ENCODE peak calls at places on chromosomes 11 and 22, in ten cellular contexts. S, J, G, A, X, N, O, F, Y and U are unnamed samples.

GRCh38 chr22:22128440-22128839 is 116.1 kb upstream of the VPREB1 start:
- DNase-seq in S (no peak), J (no peak), G (no peak), A (no peak), X (no peak), N (no peak), O (no peak), F (no peak), Y (no peak), U (no peak)

GRCh38 chr11:68601147-68601546 is 83.2 kb upstream of the GAL start:
- DNase-seq in S (no peak), J (no peak), G (no peak), A (no peak), X (no peak), N (no peak), O (no peak), F (no peak), Y (no peak), U (no peak)

GRCh38 chr11:43689167-43689566 is 8.6 kb downstream of the HSD17B12 start:
- DNase-seq in S (no peak), J (peak), G (no peak), A (no peak), X (no peak), N (no peak), O (no peak), F (no peak), Y (no peak), U (no peak)

GRCh38 chr11:8917157-8917820 is 6.3 kb downstream of the AKIP1 start:
- DNase-seq in S (no peak), J (no peak), G (peak), A (no peak), X (no peak), N (no peak), O (peak), F (peak), Y (peak), U (peak)

GRCh38 chr22:22877523-22878210 is 9.9 kb upstream of the IGLL5 start:
- DNase-seq in S (no peak), J (peak), G (peak), A (peak), X (peak), N (no peak), O (peak), F (peak), Y (peak), U (peak)

GRCh38 chr22:25752615-25753214 is 10.7 kb downstream of the MYO18B start:
- DNase-seq in S (no peak), J (no peak), G (no peak), A (no peak), X (no peak), N (no peak), O (no peak), F (no peak), Y (no peak), U (no peak)

GRCh38 chr11:99069831-99070444 is 49.2 kb downstream of the CNTN5 start:
- DNase-seq in S (no peak), J (no peak), G (no peak), A (no peak), X (peak), N (no peak), O (peak), F (no peak), Y (no peak), U (no peak)

GRCh38 chr22:27879923-27880322 is 39.1 kb downstream of the PITPNB start:
- DNase-seq in S (no peak), J (peak), G (no peak), A (peak), X (no peak), N (no peak), O (peak), F (no peak), Y (peak), U (peak)

GRCh38 chr22:29621761-29622526 is 18.5 kb downstream of the NF2 start:
- DNase-seq in S (no peak), J (no peak), G (no peak), A (peak), X (no peak), N (no peak), O (peak), F (no peak), Y (peak), U (peak)

GRCh38 chr11:117822522-117823033 is 2.0 kb downstream of the FXYD2 start:
- DNase-seq in S (no peak), J (no peak), G (no peak), A (no peak), X (peak), N (no peak), O (peak), F (no peak), Y (no peak), U (no peak)

GRCh38 chr11:120105576-120105975 is 32.3 kb downstream of the TRIM29 start:
- DNase-seq in S (no peak), J (no peak), G (no peak), A (no peak), X (no peak), N (no peak), O (no peak), F (no peak), Y (no peak), U (no peak)
- TF ChIP-seq POLR2A in S (no peak), J (no peak), G (no peak), A (no peak), X (no peak), N (no peak), O (no peak), F (no peak), Y (no peak), U (no peak)

GRCh38 chr22:24008022-24008283 is 2.7 kb upstream of the GSTT4 start:
- DNase-seq in S (no peak), J (no peak), G (no peak), A (no peak), X (no peak), N (no peak), O (no peak), F (no peak), Y (no peak), U (no peak)

GRCh38 chr22:24010018-24010391 is 1.1 kb upstream of the CABIN1 start:
- DNase-seq in S (no peak), J (no peak), G (no peak), A (no peak), X (no peak), N (no peak), O (no peak), F (no peak), Y (no peak), U (no peak)

GRCh38 chr22:24007253-24008021 is 2.2 kb upstream of the GSTT4 start:
- DNase-seq in S (no peak), J (no peak), G (no peak), A (no peak), X (no peak), N (no peak), O (no peak), F (no peak), Y (no peak), U (no peak)

GRCh38 chr22:24008381-24009226 is 2.5 kb upstream of the CABIN1 start:
- DNase-seq in S (no peak), J (no peak), G (no peak), A (no peak), X (no peak), N (no peak), O (no peak), F (no peak), Y (no peak), U (no peak)

DNA sequence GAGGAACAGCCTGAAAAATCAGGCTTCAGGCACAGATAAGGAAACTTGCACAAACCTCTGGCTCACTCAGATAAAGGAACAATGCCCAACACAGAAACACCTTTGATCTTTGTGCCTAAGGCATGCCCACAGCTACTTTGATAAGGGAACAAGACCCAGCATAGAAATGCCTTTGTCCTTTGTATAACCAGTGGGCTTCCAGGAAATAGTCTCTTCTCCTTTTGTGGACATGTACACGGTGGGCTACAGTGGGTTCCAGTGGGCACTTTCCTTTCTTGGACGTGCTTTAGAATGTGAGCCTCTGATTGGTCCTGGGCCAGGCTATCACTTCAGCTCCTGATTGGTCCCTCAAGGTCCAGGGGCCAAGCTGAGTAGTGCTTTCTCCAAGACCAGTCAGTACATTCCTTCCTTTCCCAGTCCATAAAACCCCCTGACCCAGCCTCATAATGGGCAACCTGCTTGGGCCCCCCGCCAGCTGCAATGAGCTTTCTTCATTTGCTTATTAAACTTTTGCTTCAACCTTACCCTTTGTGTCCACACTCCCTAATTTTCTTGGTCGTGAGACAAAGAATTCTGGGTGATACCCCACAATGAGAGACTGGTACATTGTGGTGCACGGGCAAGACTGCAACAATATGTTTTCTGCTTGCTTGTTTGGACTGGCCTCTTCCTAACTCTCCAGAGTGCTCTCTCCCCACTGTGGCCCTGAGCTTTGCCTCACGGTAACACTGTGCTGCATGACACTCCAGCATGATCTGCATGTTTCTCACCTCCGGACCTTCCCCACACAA is 1.7 kb upstream of the CABIN1 start:
- DNase-seq in S (no peak), J (peak), G (no peak), A (no peak), X (no peak), N (no peak), O (no peak), F (no peak), Y (no peak), U (no peak)
- TF ChIP-seq POLR2A in S (no peak), J (no peak), G (no peak), A (no peak), X (no peak), N (no peak), O (no peak), F (no peak), Y (no peak), U (no peak)

DNA sequence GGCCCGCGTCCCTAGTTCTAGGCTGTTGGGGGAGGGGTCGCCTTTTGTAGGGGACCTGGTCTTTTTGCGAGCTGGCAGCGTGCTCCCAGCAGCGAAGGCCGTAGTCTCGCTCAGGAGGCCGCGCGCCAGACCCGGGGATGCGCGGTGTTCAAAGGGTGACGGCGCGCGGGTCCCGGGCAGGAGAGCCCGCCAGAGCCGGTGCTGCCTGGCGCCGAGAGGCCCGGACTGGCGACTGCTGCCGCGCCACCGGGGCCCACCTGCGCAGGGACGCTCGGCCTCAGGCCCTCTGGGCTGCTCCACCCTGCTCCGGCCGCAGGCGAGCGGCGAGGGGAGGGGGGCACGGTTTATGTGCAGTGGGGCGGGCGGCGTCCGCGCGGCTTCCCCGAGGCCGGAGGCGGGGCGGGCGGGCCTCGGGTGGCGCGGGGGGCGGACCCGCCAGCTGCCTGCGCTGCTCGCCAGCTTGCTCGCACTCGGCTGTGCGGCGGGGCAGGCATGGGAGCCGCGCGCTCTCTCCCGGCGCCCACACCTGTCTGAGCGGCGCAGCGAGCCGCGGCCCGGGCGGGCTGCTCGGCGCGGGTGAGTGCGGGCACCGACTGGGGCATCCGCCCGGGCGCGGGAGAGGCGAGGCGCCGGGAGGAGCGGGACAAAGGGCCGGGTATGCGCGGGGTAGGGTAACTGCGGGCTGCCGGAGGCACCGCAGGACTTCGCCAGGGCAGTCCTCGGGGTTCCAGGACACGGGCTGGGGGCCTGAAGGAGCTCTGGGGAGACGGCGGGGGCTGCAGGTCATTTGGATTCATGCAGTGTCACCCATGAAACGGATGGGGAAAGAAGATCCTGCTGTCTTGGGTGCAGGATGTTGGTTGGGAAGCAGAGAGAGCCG is at the start of gene PRSS23:
- DNase-seq in S (peak), J (peak), G (peak), A (peak), X (peak), N (no peak), O (peak), F (no peak), Y (peak), U (peak)
- TF ChIP-seq POLR2A in S (peak), J (no peak), G (no peak), A (peak), X (peak), N (no peak), O (no peak), F (peak), Y (peak), U (peak)

GRCh38 chr22:46035742-46036557 is 59.0 kb upstream of the WNT7B start:
- DNase-seq in S (peak), J (peak), G (peak), A (peak), X (peak), N (peak), O (peak), F (peak), Y (peak), U (peak)

GRCh38 chr22:46039531-46039930 is 62.6 kb upstream of the WNT7B start:
- DNase-seq in S (no peak), J (no peak), G (no peak), A (no peak), X (no peak), N (no peak), O (no peak), F (no peak), Y (no peak), U (no peak)

GRCh38 chr22:46038516-46039430 is 61.8 kb upstream of the WNT7B start:
- DNase-seq in S (no peak), J (no peak), G (no peak), A (no peak), X (no peak), N (no peak), O (no peak), F (no peak), Y (no peak), U (no peak)

GRCh38 chr22:46036558-46037408 is 59.8 kb upstream of the WNT7B start:
- DNase-seq in S (no peak), J (peak), G (peak), A (peak), X (peak), N (no peak), O (peak), F (no peak), Y (no peak), U (no peak)

GRCh38 chr22:46038174-46038487 is 61.2 kb upstream of the WNT7B start:
- DNase-seq in S (no peak), J (no peak), G (no peak), A (no peak), X (no peak), N (no peak), O (no peak), F (no peak), Y (no peak), U (no peak)
- TF ChIP-seq POLR2A in S (no peak), J (no peak), G (no peak), A (no peak), X (no peak), N (no peak), O (no peak), F (no peak), Y (no peak), U (no peak)

DNA sequence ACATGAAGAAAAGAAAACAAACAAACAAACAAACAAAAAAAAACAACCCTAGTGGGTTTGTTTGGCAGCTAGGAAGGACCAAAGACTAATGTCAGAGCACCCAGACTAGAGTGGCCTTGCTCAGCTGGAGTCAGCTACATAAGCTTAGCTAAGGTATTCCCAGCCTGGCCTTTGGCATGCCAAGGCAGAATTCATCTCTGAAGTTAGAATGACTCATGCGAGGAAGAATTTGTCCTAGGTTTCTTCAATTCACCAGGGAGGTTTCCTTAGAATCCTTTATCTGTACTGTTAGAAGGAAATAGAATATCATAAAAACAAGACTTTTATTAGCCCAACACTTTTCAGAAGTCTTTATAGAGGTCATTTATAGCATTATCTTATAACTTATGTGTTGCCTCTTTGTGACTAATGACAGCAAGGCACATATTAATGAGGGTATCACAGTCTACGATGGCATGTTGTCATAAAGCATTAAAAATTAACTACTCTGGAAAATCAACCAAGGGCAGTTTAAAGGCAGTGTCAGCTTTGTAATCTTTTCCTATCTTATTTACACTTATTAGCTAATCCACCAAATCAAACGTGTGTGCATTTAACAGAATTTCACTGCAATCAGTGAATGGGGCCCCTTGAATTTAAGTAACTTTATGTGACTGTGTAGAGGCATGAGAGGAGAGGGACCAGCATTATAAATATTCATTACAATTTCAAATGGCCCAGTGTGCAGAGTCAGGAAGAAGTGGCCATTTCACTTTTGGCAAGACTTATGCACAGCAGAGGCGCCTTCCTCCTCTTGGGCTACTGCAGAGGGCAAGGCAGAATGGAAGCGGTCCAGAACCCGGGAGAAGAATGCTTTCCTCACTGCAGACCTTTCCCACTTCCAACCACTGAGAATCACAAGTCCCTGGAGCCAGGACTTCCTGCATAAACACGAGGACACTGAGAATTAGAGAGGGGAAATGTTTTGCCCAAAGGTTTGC is 36.3 kb downstream of the SLC5A1 start:
- DNase-seq in S (no peak), J (no peak), G (peak), A (peak), X (peak), N (no peak), O (peak), F (no peak), Y (peak), U (peak)
- TF ChIP-seq POLR2A in S (no peak), J (no peak), G (no peak), A (no peak), X (no peak), N (no peak), O (no peak), F (no peak), Y (no peak), U (no peak)